ENCODE peak calls at places on chromosomes 11 and 22, in eight cellular contexts. K, U, M, Y, B, V, H and I are unnamed samples.

GRCh38 chr11:72061739-72062396 is 18.5 kb downstream of the NUMA1 start:
- DNase-seq in K (no peak), U (no peak), M (no peak), Y (no peak), B (no peak), V (no peak), H (no peak), I (no peak)

GRCh38 chr11:45390407-45390806 is 104.3 kb upstream of the SYT13 start:
- DNase-seq in K (no peak), U (no peak), M (no peak), Y (no peak), B (no peak), V (no peak), H (peak; percentile 66), I (no peak)

GRCh38 chr22:35634981-35635540 is 13.2 kb upstream of the APOL6 start:
- DNase-seq in K (peak; percentile 6), U (no peak), M (no peak), Y (no peak), B (no peak), V (no peak), H (no peak), I (no peak)

GRCh38 chr11:117597083-117597482 is 199.9 kb downstream of the DSCAML1 start:
- DNase-seq in K (peak; percentile 26), U (peak; percentile 19), M (peak; percentile 14), Y (peak; percentile 30), B (peak; percentile 83), V (peak; percentile 90), H (peak; percentile 30), I (no peak)

GRCh38 chr22:43014062-43014875 is 680 bp downstream of the PACSIN2 start:
- DNase-seq in K (peak; percentile 77), U (peak; percentile 59), M (no peak), Y (peak; percentile 69), B (peak; percentile 80), V (peak; percentile 53), H (peak; percentile 55), I (peak; percentile 23)

GRCh38 chr22:40509401-40510134 is 127.0 kb downstream of the MRTFA start:
- DNase-seq in K (peak; percentile 86), U (peak; percentile 53), M (no peak), Y (peak; percentile 44), B (no peak), V (no peak), H (peak; percentile 95), I (no peak)

GRCh38 chr11:17972987-17973386 is 39.9 kb downstream of the SERGEF start:
- DNase-seq in K (peak; percentile 75), U (peak; percentile 10), M (peak; percentile 23), Y (peak; percentile 20), B (peak; percentile 80), V (peak; percentile 80), H (peak; percentile 92), I (no peak)

GRCh38 chr11:35812850-35813249 is 131.0 kb upstream of the LDLRAD3 start:
- DNase-seq in K (no peak), U (no peak), M (no peak), Y (no peak), B (no peak), V (no peak), H (no peak), I (no peak)

GRCh38 chr22:33757443-33758124 is 162.7 kb downstream of the LARGE1 start:
- DNase-seq in K (no peak), U (no peak), M (no peak), Y (no peak), B (peak; percentile 64), V (no peak), H (no peak), I (no peak)

GRCh38 chr11:124311269-124311668 is 2.5 kb downstream of the OR8D1 start:
- DNase-seq in K (no peak), U (no peak), M (no peak), Y (no peak), B (no peak), V (no peak), H (no peak), I (no peak)

GRCh38 chr22:40597541-40598453 is 38.7 kb downstream of the MRTFA start:
- DNase-seq in K (no peak), U (no peak), M (no peak), Y (no peak), B (no peak), V (no peak), H (no peak), I (no peak)

GRCh38 chr22:36546092-36546804 is 17.3 kb upstream of the EIF3D start:
- DNase-seq in K (no peak), U (peak; percentile 25), M (peak; percentile 67), Y (no peak), B (peak; percentile 88), V (peak; percentile 70), H (peak; percentile 75), I (no peak)

GRCh38 chr22:22576244-22576988 is 17.4 kb upstream of the PRAME start:
- DNase-seq in K (no peak), U (peak; percentile 45), M (peak; percentile 48), Y (peak; percentile 39), B (peak; percentile 81), V (no peak), H (peak; percentile 16), I (peak; percentile 26)

GRCh38 chr11:130202818-130203671 is 43.5 kb downstream of the ST14 start:
- DNase-seq in K (peak; percentile 51), U (no peak), M (no peak), Y (no peak), B (no peak), V (no peak), H (no peak), I (no peak)

GRCh38 chr22:47940211-47940610 is 1177.8 kb downstream of the TBC1D22A start:
- DNase-seq in K (no peak), U (no peak), M (no peak), Y (no peak), B (no peak), V (no peak), H (no peak), I (no peak)
- H3K9me3 ChIP-seq in K (no peaks in the 10 kb centered on the region), U (no peaks in the 10 kb centered on the region), M (no peaks in the 10 kb centered on the region), Y (no peaks in the 10 kb centered on the region), B (no peaks in the 10 kb centered on the region), V (no peaks in the 10 kb centered on the region), H (peaks cover 8% of the 10 kb centered on the region), I (no peaks in the 10 kb centered on the region)

GRCh38 chr22:49515486-49515885 is 312.2 kb downstream of the BRD1 start:
- DNase-seq in K (no peak), U (no peak), M (peak; percentile 18), Y (no peak), B (no peak), V (no peak), H (no peak), I (no peak)

GRCh38 chr22:49519117-49519737 is 308.4 kb downstream of the BRD1 start:
- DNase-seq in K (no peak), U (no peak), M (no peak), Y (no peak), B (peak; percentile 26), V (no peak), H (no peak), I (no peak)

GRCh38 chr22:49517721-49518120 is 310.0 kb downstream of the BRD1 start:
- DNase-seq in K (no peak), U (no peak), M (no peak), Y (no peak), B (no peak), V (no peak), H (no peak), I (no peak)

GRCh38 chr22:49517211-49517610 is 310.5 kb downstream of the BRD1 start:
- DNase-seq in K (no peak), U (no peak), M (no peak), Y (no peak), B (no peak), V (no peak), H (no peak), I (no peak)

GRCh38 chr22:49518436-49518970 is 309.2 kb downstream of the BRD1 start:
- DNase-seq in K (no peak), U (no peak), M (no peak), Y (no peak), B (no peak), V (no peak), H (no peak), I (no peak)
- H3K9me3 ChIP-seq in K (no peaks in the 10 kb centered on the region), U (no peaks in the 10 kb centered on the region), M (no peaks in the 10 kb centered on the region), Y (no peaks in the 10 kb centered on the region), B (no peaks in the 10 kb centered on the region), V (no peaks in the 10 kb centered on the region), H (no peaks in the 10 kb centered on the region), I (no peaks in the 10 kb centered on the region)

DNA sequence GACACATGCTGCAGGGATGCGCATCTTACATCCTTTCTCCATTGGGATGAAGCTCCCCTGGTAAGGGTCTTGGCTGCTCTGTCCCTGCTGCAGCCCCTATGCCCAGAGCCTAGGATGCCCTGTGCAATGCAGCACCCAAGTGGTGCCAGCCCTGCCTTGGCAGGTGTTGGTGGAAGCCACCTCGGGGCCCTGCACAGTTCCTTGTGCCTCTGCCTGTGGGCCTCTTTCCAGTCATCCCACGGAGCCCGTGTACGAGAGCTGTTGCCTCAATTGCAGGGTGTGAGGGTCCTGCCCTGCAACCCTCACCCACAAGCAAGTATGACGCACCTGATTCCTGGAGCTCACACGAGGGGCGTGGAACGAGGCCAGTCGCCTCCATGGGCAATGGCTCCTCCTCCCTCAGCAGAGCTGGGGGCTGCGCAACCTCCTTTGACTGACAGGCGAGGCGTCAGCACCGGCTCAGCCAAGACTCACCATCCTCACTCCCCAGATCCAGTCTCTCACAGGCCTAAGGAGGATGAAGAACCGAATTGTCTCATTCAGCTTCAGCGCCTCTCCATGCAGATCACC is 719.6 kb downstream of the BRD1 start:
- DNase-seq in K (peak; percentile 34), U (no peak), M (no peak), Y (no peak), B (no peak), V (no peak), H (no peak), I (no peak)
- H3K9me3 ChIP-seq in K (no peaks in the 10 kb centered on the region), U (no peaks in the 10 kb centered on the region), M (no peaks in the 10 kb centered on the region), Y (no peaks in the 10 kb centered on the region), B (no peaks in the 10 kb centered on the region), V (no peaks in the 10 kb centered on the region), H (no peaks in the 10 kb centered on the region), I (no peaks in the 10 kb centered on the region)

GRCh38 chr11:133825666-133826065 is 19.6 kb downstream of the SPATA19 start:
- DNase-seq in K (no peak), U (no peak), M (no peak), Y (no peak), B (no peak), V (no peak), H (no peak), I (no peak)
- H3K9me3 ChIP-seq in K (no peaks in the 10 kb centered on the region), U (no peaks in the 10 kb centered on the region), M (no peaks in the 10 kb centered on the region), Y (no peaks in the 10 kb centered on the region), B (no peaks in the 10 kb centered on the region), V (no peaks in the 10 kb centered on the region), H (no peaks in the 10 kb centered on the region), I (no peaks in the 10 kb centered on the region)